ENCODE peak calls at places on chromosome 12, in six cellular contexts. S is A549, W is AG04450, I is fibroblast of pulmonary artery, H is heart left ventricle, N is mammary epithelial cell. X is an unnamed sample.

GRCh38 chr12:87038098-87038497 is 781.9 kb upstream of the MGAT4C start:
- DNase-seq in W (no peak), H (no peak), N (no peak), I (no peak), S (no peak), X (no peak)

GRCh38 chr12:26869908-26870459 is 37.0 kb upstream of the ITPR2 start:
- DNase-seq in N (no peak), W (no peak), H (no peak), I (no peak), S (no peak), X (no peak)

GRCh38 chr12:67355428-67356385 is 86.5 kb downstream of the CAND1 start:
- DNase-seq in W (peak), H (no peak), S (peak), I (peak), N (peak), X (peak)

GRCh38 chr12:82524020-82524419 is 162.7 kb upstream of the TMTC2 start:
- DNase-seq in H (no peak), I (no peak), S (peak), W (no peak), N (no peak), X (no peak)

GRCh38 chr12:99476956-99477355 is 170.6 kb upstream of the GARIN6 start:
- DNase-seq in N (no peak), S (no peak), I (no peak), H (no peak), W (no peak), X (no peak)

GRCh38 chr12:107027304-107028053 is 40.5 kb upstream of the MTERF2 start:
- DNase-seq in W (peak), S (peak), H (no peak), N (peak), I (peak), X (peak)

GRCh38 chr12:105935106-105935505 is 203.6 kb downstream of the NUAK1 start:
- DNase-seq in W (no peak), I (peak), S (no peak), N (peak), H (no peak), X (peak)

GRCh38 chr12:82529096-82529495 is 157.6 kb upstream of the TMTC2 start:
- DNase-seq in N (no peak), S (no peak), W (no peak), H (no peak), I (no peak), X (no peak)

GRCh38 chr12:64650762-64651161 is 40.5 kb downstream of the RASSF3 start:
- DNase-seq in S (peak), N (no peak), I (no peak), W (no peak), H (no peak), X (no peak)

GRCh38 chr12:115730975-115731541 is 546.4 kb downstream of the MED13L start:
- DNase-seq in H (no peak), N (no peak), S (no peak), W (no peak), I (no peak), X (no peak)

GRCh38 chr12:100372846-100373245 is 16.0 kb downstream of the SLC17A8 start:
- DNase-seq in W (no peak), N (no peak), S (no peak), H (no peak), I (no peak), X (no peak)

GRCh38 chr12:56933826-56934625 is at the start of gene SDR9C7:
- DNase-seq in H (no peak), W (no peak), S (no peak), N (no peak), I (no peak), X (no peak)

GRCh38 chr12:22899184-22899583 is 274.2 kb downstream of the ETNK1 start:
- DNase-seq in I (no peak), S (no peak), H (no peak), W (no peak), N (no peak), X (no peak)

GRCh38 chr12:96401061-96401871 is 1.0 kb upstream of the CDK17 start:
- DNase-seq in I (peak), S (peak), H (peak), W (peak), N (peak), X (peak)

GRCh38 chr12:117025481-117026151 is 73.6 kb downstream of the TESC start:
- DNase-seq in W (peak), S (peak), N (peak), I (peak), H (peak), X (peak)

GRCh38 chr12:75489613-75490210 is 9.2 kb downstream of the GLIPR1 start:
- DNase-seq in N (peak), S (no peak), H (no peak), W (no peak), I (peak), X (peak)

GRCh38 chr12:93050026-93050747 is 121.1 kb upstream of the EEA1 start:
- DNase-seq in N (peak), I (peak), W (peak), H (no peak), S (no peak), X (peak)

GRCh38 chr12:25682421-25682820 is 129.3 kb upstream of the LMNTD1 start:
- DNase-seq in H (no peak), S (no peak), W (no peak), N (no peak), I (no peak), X (no peak)

GRCh38 chr12:115823635-115824034 is 453.9 kb downstream of the MED13L start:
- DNase-seq in H (no peak), I (no peak), W (no peak), N (no peak), S (no peak), X (no peak)

GRCh38 chr12:128190614-128191013 is 76.4 kb upstream of the TMEM132C start:
- DNase-seq in S (no peak), W (no peak), N (no peak), I (no peak), H (no peak), X (no peak)

GRCh38 chr12:124994435-124994975 is 1.1 kb downstream of the BRI3BP start:
- DNase-seq in H (peak), N (no peak), W (no peak), I (no peak), S (peak), X (no peak)
- TF ChIP-seq CTCF in H (no peak), N (no peak), W (no peak), I (no peak), S (no peak), X (no peak)

GRCh38 chr12:12338528-12339168 is 11.4 kb downstream of the MANSC1 start:
- DNase-seq in W (no peak), N (peak), I (peak), S (no peak), H (no peak), X (peak)
- H3K4me3 ChIP-seq in W (no peak), N (peak), I (peak), S (no peak), H (peak), X (no peak)

GRCh38 chr12:124979568-124979967 is 9.4 kb downstream of the DHX37 start:
- DNase-seq in W (no peak), I (no peak), H (no peak), S (no peak), N (no peak), X (no peak)
- TF ChIP-seq CTCF in W (no peak), I (no peak), H (no peak), S (no peak), N (no peak), X (no peak)

GRCh38 chr12:61652265-61652664 is 607.9 kb upstream of the USP15 start:
- DNase-seq in W (no peak), I (no peak), H (no peak), S (no peak), N (no peak), X (no peak)

GRCh38 chr12:61646639-61647038 is 613.6 kb upstream of the USP15 start:
- DNase-seq in I (no peak), S (no peak), W (no peak), H (no peak), N (no peak), X (no peak)

DNA sequence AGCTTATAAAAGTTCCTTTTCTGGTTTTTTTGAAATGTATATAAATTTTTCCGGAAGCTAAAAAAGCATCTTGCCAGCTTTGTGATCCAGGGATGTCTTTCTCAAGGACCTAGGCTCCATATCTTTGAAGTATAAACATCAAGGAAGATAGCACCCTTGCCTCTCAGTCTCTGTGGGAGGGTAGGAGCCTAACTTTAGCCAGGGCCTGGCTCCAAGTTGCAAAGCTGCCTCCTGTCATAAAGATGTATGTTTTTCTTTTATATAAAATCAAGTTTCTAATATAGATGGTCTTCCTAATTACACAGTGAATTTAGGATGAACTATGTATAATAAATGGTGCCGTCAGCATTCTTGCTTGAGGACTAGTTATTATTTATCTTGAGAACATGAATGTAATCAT is 612.6 kb upstream of the USP15 start:
- DNase-seq in N (no peak), I (no peak), W (no peak), H (no peak), S (no peak), X (no peak)
- H3K4me3 ChIP-seq in N (no peak), I (no peak), W (no peak), H (no peak), S (no peak), X (no peak)

GRCh38 chr12:4252595-4252994 is 21.0 kb upstream of the CCND2 start:
- DNase-seq in W (no peak), H (peak), N (no peak), S (no peak), I (no peak), X (no peak)

GRCh38 chr12:4261655-4262054 is 11.9 kb upstream of the CCND2 start:
- DNase-seq in N (no peak), H (no peak), W (no peak), S (no peak), I (no peak), X (no peak)

GRCh38 chr12:4256043-4256826 is 17.3 kb upstream of the CCND2 start:
- DNase-seq in W (no peak), I (no peak), H (no peak), S (no peak), N (peak), X (no peak)

GRCh38 chr12:4251967-4252366 is 21.6 kb upstream of the CCND2 start:
- DNase-seq in S (no peak), W (no peak), I (no peak), H (no peak), N (no peak), X (no peak)

GRCh38 chr12:4257442-4257841 is 16.1 kb upstream of the CCND2 start:
- DNase-seq in H (no peak), N (no peak), I (no peak), W (no peak), S (no peak), X (no peak)
- TF ChIP-seq CTCF in H (no peak), N (no peak), I (no peak), W (no peak), S (no peak), X (no peak)

X was measured in choroid plexus epithelial cell.